ENCODE peak calls at places on chromosomes 1 and 21, in ten cellular contexts. Q is hepatocyte; V is activated CD8-positive, alpha-beta T cell treated with anti-CD3 and anti-CD28 coated beads, Interleukin-2, amount 10 ng/mL, durations not matched to agents 7 days and 5 days; L is EH; T is neural crest cell; M is body of pancreas; Z is NCI-H460; B is A549; P is tibial artery; H is testis. C is an unnamed sample.

GRCh38 chr1:164767257-164768044 is 208.5 kb downstream of the PBX1 start:
- DNase-seq in Q (no peak), V (no peak), L (peak), T (no peak), M (no peak), Z (peak), B (peak), P (no peak), H (no peak), C (no peak)

GRCh38 chr1:247118946-247119446 is 14.8 kb upstream of the ZNF669 start:
- DNase-seq in Q (no peak), V (peak), L (peak), T (no peak), M (no peak), Z (peak), B (peak), P (no peak), H (no peak), C (peak)

GRCh38 chr21:25350056-25350455 is 257.2 kb downstream of the MRPL39 start:
- DNase-seq in Q (peak), V (peak), L (peak), T (no peak), M (peak), Z (no peak), B (no peak), P (no peak), H (peak), C (no peak)

GRCh38 chr1:81695741-81696140 is 105.0 kb upstream of the ADGRL2 start:
- DNase-seq in Q (peak), V (no peak), L (peak), T (no peak), M (no peak), Z (no peak), B (no peak), P (no peak), H (peak), C (no peak)

GRCh38 chr1:183635112-183635605 is 424 bp downstream of the ARPC5 start:
- DNase-seq in Q (peak), V (peak), L (peak), T (peak), M (peak), Z (no peak), B (peak), P (peak), H (peak), C (no peak)

GRCh38 chr1:61569212-61569621 is 155.7 kb downstream of the TM2D1 start:
- DNase-seq in Q (no peak), V (no peak), L (no peak), T (no peak), M (no peak), Z (no peak), B (no peak), P (no peak), H (no peak), C (no peak)

GRCh38 chr1:38028105-38028591 is 15.6 kb downstream of the UTP11 start:
- DNase-seq in Q (no peak), V (peak), L (peak), T (no peak), M (no peak), Z (no peak), B (no peak), P (no peak), H (no peak), C (no peak)

GRCh38 chr1:51622455-51622913 is 5.6 kb downstream of the OSBPL9 start:
- DNase-seq in Q (peak), V (no peak), L (peak), T (no peak), M (peak), Z (peak), B (peak), P (peak), H (peak), C (peak)

GRCh38 chr21:34004984-34005383 is 68.4 kb upstream of the MRPS6 start:
- DNase-seq in Q (no peak), V (no peak), L (no peak), T (no peak), M (no peak), Z (no peak), B (no peak), P (peak), H (peak), C (no peak)

GRCh38 chr21:23127973-23128372 is 2129.8 kb downstream of the NCAM2 start:
- DNase-seq in Q (no peak), V (no peak), L (no peak), T (no peak), M (no peak), Z (no peak), B (no peak), P (no peak), H (no peak), C (no peak)

GRCh38 chr1:171794085-171794484 is 12.6 kb downstream of the METTL13 start:
- DNase-seq in Q (no peak), V (peak), L (peak), T (no peak), M (no peak), Z (no peak), B (no peak), P (no peak), H (no peak), C (peak)

GRCh38 chr1:3274972-3275371 is 179.5 kb upstream of the ARHGEF16 start:
- DNase-seq in Q (no peak), V (no peak), L (no peak), T (no peak), M (peak), Z (no peak), B (no peak), P (no peak), H (no peak), C (no peak)

GRCh38 chr1:22038036-22038435 is 14.5 kb upstream of the CDC42 start:
- DNase-seq in Q (no peak), V (no peak), L (no peak), T (no peak), M (no peak), Z (no peak), B (no peak), P (no peak), H (no peak), C (no peak)